ENCODE peak calls at places on chromosomes 7 and 10, in five cellular contexts. One of them, this sample, is unnamed.
A peak's percentile ranks its signal among the peaks of the same experiment; 100 is the strongest.

GRCh38 chr7:128921866-128922440 is 11.4 kb upstream of the KCP start:
- DNase-seq in ovary: no peak
- DNase-seq in lower lobe of right lung: no peak
- DNase-seq in K562: no peak
- DNase-seq in breast epithelium: no peak
- DNase-seq in this sample: no peak

GRCh38 chr10:114537791-114538543 is 120.1 kb downstream of the ABLIM1 start:
- DNase-seq in ovary: no peak
- DNase-seq in lower lobe of right lung: no peak
- DNase-seq in K562: no peak
- DNase-seq in breast epithelium: no peak
- DNase-seq in this sample: no peak

GRCh38 chr7:109131141-109131540 is 561.5 kb downstream of the DNAJB9 start:
- DNase-seq in ovary: no peak
- DNase-seq in lower lobe of right lung: no peak
- DNase-seq in K562: no peak
- DNase-seq in breast epithelium: no peak
- DNase-seq in this sample: no peak

GRCh38 chr10:64379898-64380297 is 858.7 kb downstream of the REEP3 start:
- DNase-seq in ovary: no peak
- DNase-seq in lower lobe of right lung: no peak
- DNase-seq in K562: peak; percentile 9
- DNase-seq in breast epithelium: no peak
- DNase-seq in this sample: no peak

GRCh38 chr7:101952355-101953247 is 135.2 kb downstream of the CUX1 start:
- DNase-seq in ovary: no peak
- DNase-seq in lower lobe of right lung: no peak
- DNase-seq in K562: no peak
- DNase-seq in breast epithelium: no peak
- DNase-seq in this sample: peak; percentile 82

GRCh38 chr10:55144001-55144400 is 343.0 kb upstream of the PCDH15 start:
- DNase-seq in ovary: no peak
- DNase-seq in lower lobe of right lung: no peak
- DNase-seq in K562: no peak
- DNase-seq in breast epithelium: no peak
- DNase-seq in this sample: no peak

GRCh38 chr10:112908507-112908906 is 41.5 kb upstream of the TCF7L2 start:
- DNase-seq in ovary: no peak
- DNase-seq in lower lobe of right lung: no peak
- DNase-seq in K562: no peak
- DNase-seq in breast epithelium: no peak
- DNase-seq in this sample: no peak

GRCh38 chr10:94123253-94123995 is 129.7 kb downstream of the PLCE1 start:
- DNase-seq in ovary: no peak
- DNase-seq in lower lobe of right lung: no peak
- DNase-seq in K562: no peak
- DNase-seq in breast epithelium: no peak
- DNase-seq in this sample: peak; percentile 91

GRCh38 chr10:105239311-105240215 is 598.5 kb downstream of the SORCS3 start:
- DNase-seq in ovary: no peak
- DNase-seq in lower lobe of right lung: no peak
- DNase-seq in K562: no peak
- DNase-seq in breast epithelium: no peak
- DNase-seq in this sample: no peak

GRCh38 chr10:97048649-97049427 is 136.9 kb downstream of the SLIT1 start:
- DNase-seq in ovary: no peak
- DNase-seq in lower lobe of right lung: no peak
- DNase-seq in K562: no peak
- DNase-seq in breast epithelium: no peak
- DNase-seq in this sample: no peak

GRCh38 chr7:157282141-157282801 is 54.5 kb upstream of the DNAJB6 start:
- DNase-seq in ovary: no peak
- DNase-seq in lower lobe of right lung: no peak
- DNase-seq in K562: no peak
- DNase-seq in breast epithelium: no peak
- DNase-seq in this sample: no peak

GRCh38 chr10:91590904-91591791 is 41.7 kb downstream of the PPP1R3C start:
- DNase-seq in ovary: peak; percentile 58
- DNase-seq in lower lobe of right lung: no peak
- DNase-seq in K562: peak; percentile 50
- DNase-seq in breast epithelium: no peak
- DNase-seq in this sample: peak; percentile 88

GRCh38 chr7:11492307-11492706 is 339.7 kb downstream of the THSD7A start:
- DNase-seq in ovary: no peak
- DNase-seq in lower lobe of right lung: no peak
- DNase-seq in K562: no peak
- DNase-seq in breast epithelium: no peak
- DNase-seq in this sample: no peak

GRCh38 chr7:125468855-125469174 is 539.2 kb upstream of the POT1 start:
- DNase-seq in ovary: no peak
- DNase-seq in lower lobe of right lung: no peak
- DNase-seq in K562: no peak
- DNase-seq in breast epithelium: no peak
- DNase-seq in this sample: no peak

GRCh38 chr10:80408198-80409085 is at the start of gene PRXL2A:
- DNase-seq in ovary: peak; percentile 88
- DNase-seq in lower lobe of right lung: peak; percentile 90
- DNase-seq in K562: peak; percentile 48
- DNase-seq in breast epithelium: peak; percentile 57
- DNase-seq in this sample: no peak

GRCh38 chr7:22001345-22002004 is 55.8 kb upstream of the CDCA7L start:
- DNase-seq in ovary: no peak
- DNase-seq in lower lobe of right lung: no peak
- DNase-seq in K562: peak; percentile 67
- DNase-seq in breast epithelium: no peak
- DNase-seq in this sample: peak; percentile 81

DNA sequence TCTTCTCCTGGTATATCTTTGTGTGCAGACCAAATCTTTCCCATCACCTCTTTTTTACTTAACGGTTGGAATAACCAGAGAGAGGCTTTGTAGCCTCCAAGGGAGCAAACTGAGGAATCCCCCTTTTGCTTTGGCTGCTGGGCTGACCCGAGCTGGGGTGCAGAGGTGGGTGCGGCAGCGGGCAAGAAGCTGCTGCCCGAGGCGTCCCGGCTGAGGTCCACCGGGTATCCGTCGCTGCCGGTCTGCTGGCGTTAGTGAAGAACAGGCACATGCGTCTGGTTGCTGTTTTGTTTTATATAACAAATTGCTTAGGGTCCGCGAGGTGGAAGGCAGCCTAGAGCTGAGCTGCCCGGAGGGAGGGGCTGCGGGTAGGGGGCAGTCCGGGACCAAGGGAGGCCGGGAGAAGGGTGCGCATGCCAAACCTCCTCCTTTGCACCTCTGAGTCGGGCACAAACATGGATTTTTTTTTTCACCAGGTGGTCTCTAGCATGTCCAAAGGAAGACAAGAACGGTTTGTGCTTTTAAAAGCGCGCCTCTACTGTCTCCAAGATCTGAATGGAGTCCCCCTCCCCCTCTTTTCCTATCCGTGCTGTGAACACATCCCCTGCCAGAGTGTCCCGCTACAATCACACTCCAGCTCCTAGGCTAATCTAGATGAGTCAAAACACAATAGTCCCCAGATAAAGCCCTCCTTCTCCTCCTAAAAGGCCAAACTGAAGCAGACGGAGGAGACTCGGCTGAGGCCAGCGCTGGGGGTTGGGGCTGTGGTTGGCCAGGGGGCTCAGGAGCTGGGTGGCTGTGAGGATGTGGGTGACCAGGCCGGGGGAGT is 6.8 kb upstream of the GATA3 start:
- DNase-seq in ovary: no peak
- DNase-seq in lower lobe of right lung: no peak
- DNase-seq in K562: no peak
- DNase-seq in breast epithelium: no peak
- DNase-seq in this sample: no peak
- H3K4me3 ChIP-seq in ovary: no peak overlapping the region
- H3K4me3 ChIP-seq in lower lobe of right lung: no peak overlapping the region
- H3K4me3 ChIP-seq in K562: no peak overlapping the region
- H3K4me3 ChIP-seq in breast epithelium: no peak overlapping the region
- H3K4me3 ChIP-seq in this sample: no peak overlapping the region

GRCh38 chr10:1933215-1933614 is 195.9 kb upstream of the ADARB2 start:
- DNase-seq in ovary: no peak
- DNase-seq in lower lobe of right lung: no peak
- DNase-seq in K562: no peak
- DNase-seq in breast epithelium: no peak
- DNase-seq in this sample: no peak

GRCh38 chr10:1935912-1936311 is 198.6 kb upstream of the ADARB2 start:
- DNase-seq in ovary: no peak
- DNase-seq in lower lobe of right lung: no peak
- DNase-seq in K562: no peak
- DNase-seq in breast epithelium: no peak
- DNase-seq in this sample: no peak

GRCh38 chr10:1942478-1942877 is 205.2 kb upstream of the ADARB2 start:
- DNase-seq in ovary: no peak
- DNase-seq in lower lobe of right lung: no peak
- DNase-seq in K562: no peak
- DNase-seq in breast epithelium: no peak
- DNase-seq in this sample: no peak

GRCh38 chr10:1939016-1939415 is 201.7 kb upstream of the ADARB2 start:
- DNase-seq in ovary: no peak
- DNase-seq in lower lobe of right lung: no peak
- DNase-seq in K562: no peak
- DNase-seq in breast epithelium: no peak
- DNase-seq in this sample: no peak

DNA sequence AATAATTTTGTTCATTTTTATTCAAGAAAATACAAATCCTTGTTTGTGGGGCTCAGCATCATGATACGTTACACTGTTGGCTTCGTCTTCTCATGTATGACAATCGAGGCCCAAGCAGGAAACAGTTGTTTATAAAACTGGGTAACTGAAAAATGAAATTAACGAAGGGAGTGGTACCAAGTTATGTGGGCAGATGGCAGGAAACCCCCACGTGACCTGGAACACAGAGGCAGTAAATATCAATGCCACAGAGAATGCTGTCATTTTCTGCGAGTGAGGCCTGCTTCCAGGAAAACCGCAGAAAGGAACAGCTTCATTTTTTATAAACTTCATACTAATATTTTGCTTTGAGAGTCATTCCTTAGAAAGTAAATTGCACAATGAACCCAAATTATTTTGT is 201.0 kb upstream of the ADARB2 start:
- DNase-seq in ovary: no peak
- DNase-seq in lower lobe of right lung: no peak
- DNase-seq in K562: no peak
- DNase-seq in breast epithelium: no peak
- DNase-seq in this sample: no peak
- TF ChIP-seq CTCF in ovary: no peak
- TF ChIP-seq CTCF in lower lobe of right lung: no peak
- TF ChIP-seq CTCF in K562: no peak
- TF ChIP-seq CTCF in breast epithelium: no peak
- TF ChIP-seq CTCF in this sample: no peak

GRCh38 chr7:151019130-151019447 is 5.2 kb downstream of the ATG9B start:
- DNase-seq in ovary: no peak
- DNase-seq in lower lobe of right lung: no peak
- DNase-seq in K562: no peak
- DNase-seq in breast epithelium: no peak
- DNase-seq in this sample: no peak
- H3K4me3 ChIP-seq in ovary: no peak overlapping the region
- H3K4me3 ChIP-seq in lower lobe of right lung: peak overlapping the region; percentile 37
- H3K4me3 ChIP-seq in K562: no peak overlapping the region
- H3K4me3 ChIP-seq in breast epithelium: no peak overlapping the region
- H3K4me3 ChIP-seq in this sample: no peak overlapping the region

DNA sequence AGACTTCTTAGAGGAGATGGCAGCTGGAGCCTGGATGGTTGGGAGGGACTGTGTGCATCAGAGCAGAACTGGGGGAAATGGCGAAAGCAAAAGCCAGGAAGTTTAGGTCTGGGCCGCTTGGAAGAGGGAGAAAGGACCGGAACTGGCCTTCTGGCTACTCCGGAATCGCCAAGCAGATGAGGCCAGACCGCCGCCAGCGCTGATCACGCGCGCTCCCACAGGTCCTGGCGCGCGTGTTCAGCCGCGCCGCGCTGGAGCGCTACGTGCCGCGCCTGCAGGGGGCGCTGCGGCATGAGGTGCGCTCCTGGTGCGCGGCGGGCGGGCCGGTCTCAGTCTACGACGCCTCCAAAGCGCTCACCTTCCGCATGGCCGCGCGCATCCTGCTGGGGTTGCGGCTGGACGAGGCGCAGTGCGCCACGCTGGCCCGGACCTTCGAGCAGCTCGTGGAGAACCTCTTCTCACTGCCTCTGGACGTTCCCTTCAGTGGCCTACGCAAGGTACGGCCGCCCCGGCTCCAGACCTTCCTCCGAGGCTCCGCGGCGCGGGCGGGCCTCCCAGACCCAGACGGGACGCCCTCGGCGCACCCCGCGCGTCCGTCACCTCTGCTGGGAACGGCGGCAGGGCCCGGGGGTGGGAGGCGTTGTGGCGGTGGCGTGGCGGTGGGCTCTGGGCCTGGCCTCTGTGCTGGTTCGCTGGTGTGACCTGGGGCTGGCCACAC is 2.1 kb downstream of the CYP26C1 start:
- DNase-seq in ovary: no peak
- DNase-seq in lower lobe of right lung: peak; percentile 57
- DNase-seq in K562: no peak
- DNase-seq in breast epithelium: no peak
- DNase-seq in this sample: peak; percentile 33
- TF ChIP-seq CTCF in ovary: no peak
- TF ChIP-seq CTCF in lower lobe of right lung: peak; percentile 42
- TF ChIP-seq CTCF in K562: no peak
- TF ChIP-seq CTCF in breast epithelium: no peak
- TF ChIP-seq CTCF in this sample: peak; percentile 26

GRCh38 chr7:110544199-110544598 is 546.7 kb upstream of the LRRN3 start:
- DNase-seq in ovary: no peak
- DNase-seq in lower lobe of right lung: no peak
- DNase-seq in K562: no peak
- DNase-seq in breast epithelium: no peak
- DNase-seq in this sample: no peak

GRCh38 chr7:110539216-110539615 is 551.7 kb upstream of the LRRN3 start:
- DNase-seq in ovary: no peak
- DNase-seq in lower lobe of right lung: no peak
- DNase-seq in K562: no peak
- DNase-seq in breast epithelium: no peak
- DNase-seq in this sample: no peak

GRCh38 chr7:110541962-110542361 is 549.0 kb upstream of the LRRN3 start:
- DNase-seq in ovary: no peak
- DNase-seq in lower lobe of right lung: no peak
- DNase-seq in K562: no peak
- DNase-seq in breast epithelium: no peak
- DNase-seq in this sample: peak; percentile 3
- H3K4me3 ChIP-seq in ovary: no peak overlapping the region
- H3K4me3 ChIP-seq in lower lobe of right lung: no peak overlapping the region
- H3K4me3 ChIP-seq in K562: no peak overlapping the region
- H3K4me3 ChIP-seq in breast epithelium: no peak overlapping the region
- H3K4me3 ChIP-seq in this sample: no peak overlapping the region